ENCODE peak calls at places on chromosome 14, in ten cellular contexts. D is cardiac fibroblast; E is stimulated activated CD4-positive, alpha-beta T cell treated with anti-CD3 and anti-CD28 coated beads, Interleukin-2, amount 100 ng/mL, for 48 hours; Z is effector CD4-positive, alpha-beta T cell; H is left lung; B is naive thymus-derived CD8-positive, alpha-beta T cell; Q is GDM1; N is substantia nigra; P is RPMI7951; J is T-cell. S is an unnamed sample.
A peak's percentile ranks its signal among the peaks of the same experiment; 100 is the strongest.

GRCh38 chr14:69037790-69038448 is 58.8 kb upstream of the ACTN1 start:
- DNase-seq in Z (no peak), H (no peak), Q (no peak), B (no peak), J (no peak), D (no peak), P (peak; percentile 61), E (no peak), N (no peak), S (no peak)

GRCh38 chr14:101456246-101457159 is 104.8 kb upstream of the DIO3 start:
- DNase-seq in Q (no peak), P (no peak), B (no peak), Z (no peak), D (no peak), E (no peak), J (no peak), H (peak; percentile 18), N (no peak), S (no peak)

GRCh38 chr14:87156878-87157277 is 836.1 kb downstream of the GALC start:
- DNase-seq in Z (no peak), Q (no peak), D (no peak), H (no peak), N (no peak), P (no peak), J (no peak), B (no peak), E (no peak), S (no peak)

GRCh38 chr14:75303415-75303814 is 24.8 kb downstream of the FOS start:
- DNase-seq in J (peak; percentile 31), E (peak; percentile 58), Q (no peak), B (peak; percentile 74), P (peak; percentile 62), N (no peak), H (peak; percentile 72), Z (peak; percentile 50), D (peak; percentile 87), S (peak; percentile 63)

GRCh38 chr14:23307146-23307447 is 464 bp downstream of the BCL2L2 start:
- DNase-seq in E (no peak), P (no peak), Z (no peak), H (no peak), B (no peak), D (no peak), N (no peak), J (no peak), Q (no peak), S (no peak)

GRCh38 chr14:31275731-31276130 is 68.1 kb upstream of the HECTD1 start:
- DNase-seq in J (no peak), Q (no peak), H (no peak), P (no peak), B (no peak), E (no peak), Z (no peak), D (no peak), N (no peak), S (no peak)

GRCh38 chr14:76615331-76615730 is 145.9 kb upstream of the VASH1 start:
- DNase-seq in E (no peak), Z (no peak), P (no peak), J (no peak), B (no peak), N (no peak), D (no peak), H (no peak), Q (no peak), S (no peak)

GRCh38 chr14:38951451-38951850 is 151.6 kb downstream of the SEC23A start:
- DNase-seq in J (no peak), Z (no peak), D (peak; percentile 61), H (no peak), B (no peak), E (no peak), P (no peak), N (no peak), Q (no peak), S (no peak)

GRCh38 chr14:23286904-23287479 is 1.1 kb upstream of the HOMEZ start:
- DNase-seq in P (no peak), B (no peak), Q (no peak), E (no peak), H (no peak), N (no peak), D (peak; percentile 24), Z (no peak), J (no peak), S (no peak)

GRCh38 chr14:54642950-54643695 is 76.2 kb downstream of the SAMD4A start:
- DNase-seq in Z (no peak), Q (peak; percentile 15), P (peak; percentile 30), J (no peak), D (peak; percentile 65), B (no peak), H (no peak), E (no peak), N (no peak), S (peak; percentile 28)

GRCh38 chr14:95106966-95107365 is 50.4 kb downstream of the DICER1 start:
- DNase-seq in D (peak; percentile 5), J (no peak), P (no peak), N (no peak), Z (no peak), B (no peak), H (no peak), E (no peak), Q (no peak), S (no peak)

GRCh38 chr14:103205541-103205906 is 82.3 kb downstream of the TNFAIP2 start:
- DNase-seq in N (no peak), Z (no peak), P (no peak), Q (no peak), E (no peak), H (no peak), J (no peak), B (no peak), D (no peak), S (no peak)

GRCh38 chr14:38835874-38836273 is 267.2 kb downstream of the SEC23A start:
- DNase-seq in B (no peak), Z (no peak), H (no peak), Q (no peak), P (no peak), E (no peak), N (no peak), D (no peak), J (no peak), S (no peak)

GRCh38 chr14:70666364-70666691 is 24.6 kb downstream of the TTC9 start:
- DNase-seq in Z (no peak), E (no peak), D (no peak), J (no peak), P (peak; percentile 21), H (no peak), B (no peak), Q (no peak), N (no peak), S (no peak)

GRCh38 chr14:55200646-55201045 is 9.3 kb upstream of the DLGAP5 start:
- DNase-seq in E (no peak), B (no peak), N (no peak), H (no peak), D (peak; percentile 16), P (no peak), J (no peak), Q (no peak), Z (no peak), S (no peak)

GRCh38 chr14:53306926-53307325 is 153.8 kb upstream of the DDHD1 start:
- DNase-seq in N (peak; percentile 49), D (peak; percentile 23), E (no peak), P (peak; percentile 84), Z (no peak), H (no peak), B (no peak), J (no peak), Q (no peak), S (no peak)

GRCh38 chr14:90815817-90816662 is at the start of gene TTC7B:
- DNase-seq in B (no peak), N (no peak), J (peak; percentile 11), H (no peak), D (peak; percentile 41), Z (no peak), P (peak; percentile 22), Q (no peak), E (no peak), S (peak; percentile 21)

GRCh38 chr14:89481167-89481566 is 64.1 kb upstream of the FOXN3 start:
- DNase-seq in E (no peak), D (no peak), H (peak; percentile 40), B (no peak), J (no peak), Q (no peak), N (no peak), P (no peak), Z (no peak), S (no peak)

GRCh38 chr14:89673499-89674225 is 256.6 kb upstream of the FOXN3 start:
- DNase-seq in N (no peak), P (peak; percentile 13), H (no peak), J (no peak), B (no peak), Q (no peak), E (no peak), Z (no peak), D (peak; percentile 26), S (no peak)

GRCh38 chr14:95679995-95680735 is 6.1 kb upstream of the TCL1B start:
- DNase-seq in P (no peak), E (no peak), J (no peak), Q (no peak), H (no peak), D (no peak), B (no peak), N (no peak), Z (no peak), S (no peak)

GRCh38 chr14:102461490-102462317 is 47.9 kb downstream of the ANKRD9 start:
- DNase-seq in D (no peak), H (no peak), J (no peak), E (no peak), Q (peak; percentile 25), P (no peak), Z (no peak), N (no peak), B (no peak), S (no peak)

GRCh38 chr14:78917462-78917861 is 747.3 kb downstream of the NRXN3 start:
- DNase-seq in Q (no peak), H (no peak), J (no peak), E (no peak), P (no peak), N (no peak), Z (no peak), B (no peak), D (no peak), S (no peak)

GRCh38 chr14:68935761-68936209 is 43.3 kb downstream of the ACTN1 start:
- DNase-seq in Q (no peak), D (peak; percentile 84), B (no peak), J (no peak), N (no peak), H (no peak), P (no peak), Z (no peak), E (no peak), S (no peak)

GRCh38 chr14:100438678-100439592 is 115.8 kb downstream of the SLC25A47 start:
- DNase-seq in D (peak; percentile 46), J (no peak), H (peak; percentile 54), N (no peak), Z (no peak), B (no peak), P (peak; percentile 38), Q (no peak), E (peak; percentile 25), S (no peak)

GRCh38 chr14:77128414-77128891 is 13.1 kb downstream of the ZDHHC22 start:
- DNase-seq in P (no peak), N (no peak), E (no peak), H (no peak), D (no peak), J (no peak), B (no peak), Q (no peak), Z (no peak), S (no peak)

GRCh38 chr14:98069712-98070133 is 1202.3 kb downstream of the BCL11B start:
- DNase-seq in H (peak; percentile 33), J (no peak), N (no peak), D (no peak), E (no peak), P (no peak), B (no peak), Q (no peak), Z (no peak), S (no peak)

GRCh38 chr14:57487771-57488170 is 5.9 kb downstream of the CCDC198 start:
- DNase-seq in E (no peak), B (no peak), Z (no peak), H (no peak), N (no peak), Q (no peak), J (no peak), P (no peak), D (no peak), S (no peak)

GRCh38 chr14:23055621-23056256 is 1.6 kb downstream of the CDH24 start:
- DNase-seq in Q (no peak), H (no peak), D (peak; percentile 34), P (peak; percentile 45), E (no peak), J (no peak), B (no peak), Z (no peak), N (no peak), S (no peak)